ENCODE peak calls at places on chromosomes 13 and 19, in eight cellular contexts. N is ovary; R is HL-60; G is transverse colon; B is endodermal cell; V is CD8-positive, alpha-beta memory T cell; A is uterus; K is tibial nerve. M is an unnamed sample.

GRCh38 chr19:10192922-10193321 is 1.8 kb downstream of the DNMT1 start:
- DNase-seq in A (no peak), G (no peak), K (no peak), B (no peak), R (no peak), V (no peak), N (no peak), M (no peak)

GRCh38 chr13:21071015-21071414 is 9.6 kb upstream of the LATS2 start:
- DNase-seq in R (no peak), V (no peak), K (no peak), A (no peak), N (no peak), G (no peak), B (no peak), M (no peak)

GRCh38 chr13:22014469-22014868 is 343.6 kb downstream of the FGF9 start:
- DNase-seq in G (no peak), V (no peak), R (no peak), B (no peak), N (no peak), K (no peak), A (no peak), M (no peak)

GRCh38 chr19:55341191-55342043 is 1.7 kb downstream of the KMT5C start:
- DNase-seq in R (no peak), V (peak; percentile 22), G (peak; percentile 87), B (peak; percentile 94), A (peak; percentile 72), K (peak; percentile 51), N (peak; percentile 75), M (peak; percentile 71)

GRCh38 chr13:96422002-96422401 is 332.1 kb downstream of the HS6ST3 start:
- DNase-seq in K (no peak), N (no peak), A (no peak), G (no peak), V (no peak), B (no peak), R (no peak), M (no peak)

GRCh38 chr13:84645196-84646071 is 763.2 kb upstream of the SLITRK1 start:
- DNase-seq in K (no peak), R (no peak), N (no peak), A (no peak), V (no peak), B (no peak), G (no peak), M (no peak)

GRCh38 chr19:49579947-49580263 is 451 bp downstream of the NOSIP start:
- DNase-seq in A (no peak), V (no peak), R (no peak), G (no peak), K (no peak), B (no peak), N (no peak), M (no peak)

GRCh38 chr19:7900931-7901330 is 2.7 kb upstream of the MAP2K7 start:
- DNase-seq in V (no peak), B (no peak), A (no peak), N (no peak), G (no peak), R (no peak), K (no peak), M (no peak)

GRCh38 chr19:2047449-2048103 is 3.5 kb downstream of the MKNK2 start:
- DNase-seq in G (peak; percentile 57), A (no peak), K (no peak), V (no peak), R (no peak), N (peak; percentile 67), B (no peak), M (peak; percentile 85)

GRCh38 chr19:813359-814107 is 8.2 kb downstream of the PLPPR3 start:
- DNase-seq in N (no peak), R (no peak), B (peak; percentile 61), K (no peak), V (no peak), G (no peak), A (no peak), M (no peak)

GRCh38 chr13:85653681-85654080 is 145.5 kb downstream of the SLITRK6 start:
- DNase-seq in A (no peak), G (no peak), N (no peak), K (no peak), V (no peak), R (no peak), B (no peak), M (no peak)

GRCh38 chr19:7989071-7989575 is 16.3 kb downstream of the ELAVL1 start:
- DNase-seq in V (no peak), K (no peak), A (no peak), G (no peak), R (no peak), B (peak; percentile 55), N (no peak), M (no peak)

GRCh38 chr19:15475611-15476010 is 3.7 kb downstream of the PGLYRP2 start:
- DNase-seq in R (no peak), V (no peak), A (no peak), K (no peak), B (no peak), G (no peak), N (no peak), M (no peak)

DNA sequence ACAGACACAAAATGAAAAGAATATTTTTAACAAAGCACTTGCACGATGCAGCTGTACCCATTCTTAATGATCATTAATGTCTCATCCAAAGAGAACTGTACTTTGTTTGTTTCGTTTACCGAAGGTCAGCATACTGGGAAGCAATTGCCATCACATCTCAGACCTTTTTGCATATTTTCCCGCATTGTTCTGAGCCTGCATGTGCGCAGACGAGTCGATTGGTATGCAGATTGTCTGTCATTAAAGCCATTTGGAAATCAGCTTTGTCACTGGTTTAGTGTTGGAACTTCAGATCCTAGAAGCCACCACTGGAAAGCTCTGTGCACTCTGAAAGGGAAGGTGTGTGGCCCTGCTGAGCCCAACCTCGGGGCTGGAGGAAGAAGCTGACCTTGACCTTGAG is 15.6 kb downstream of the SPACA7 start:
- DNase-seq in V (no peak), G (no peak), R (peak; percentile 1), A (no peak), K (no peak), B (no peak), N (no peak), M (no peak)
- H3K27me3 ChIP-seq in V (no peaks in the 10 kb centered on the region), G (no peaks in the 10 kb centered on the region), R (peaks cover 4% of the 10 kb centered on the region), A (no peaks in the 10 kb centered on the region), K (no peaks in the 10 kb centered on the region), B (no peaks in the 10 kb centered on the region), N (no peaks in the 10 kb centered on the region), M (no peaks in the 10 kb centered on the region)

GRCh38 chr13:46679369-46680180 is 117.4 kb downstream of the ESD start:
- DNase-seq in V (peak; percentile 47), R (no peak), A (peak; percentile 37), K (no peak), G (peak; percentile 42), N (peak; percentile 50), B (no peak), M (no peak)
- H3K4me3 ChIP-seq in V (peak overlapping the region; percentile 33), R (no peak overlapping the region), A (peak overlapping the region; percentile 30), K (peak overlapping the region; percentile 43), G (peak overlapping the region; percentile 4), N (peak overlapping the region; percentile 24), B (no peak overlapping the region), M (peak overlapping the region; percentile 41)

GRCh38 chr13:30025351-30025750 is 174.9 kb upstream of the UBL3 start:
- DNase-seq in V (no peak), N (no peak), B (no peak), A (no peak), K (no peak), R (no peak), G (no peak), M (no peak)

GRCh38 chr13:30022796-30023195 is 172.4 kb upstream of the UBL3 start:
- DNase-seq in G (no peak), A (no peak), K (no peak), B (no peak), V (no peak), R (no peak), N (no peak), M (no peak)

GRCh38 chr13:30026909-30027308 is 176.5 kb upstream of the UBL3 start:
- DNase-seq in N (no peak), B (no peak), G (no peak), V (no peak), A (no peak), R (no peak), K (no peak), M (no peak)

GRCh38 chr13:30027569-30028455 is 177.4 kb upstream of the UBL3 start:
- DNase-seq in G (no peak), B (no peak), V (no peak), N (no peak), K (no peak), A (no peak), R (no peak), M (no peak)

DNA sequence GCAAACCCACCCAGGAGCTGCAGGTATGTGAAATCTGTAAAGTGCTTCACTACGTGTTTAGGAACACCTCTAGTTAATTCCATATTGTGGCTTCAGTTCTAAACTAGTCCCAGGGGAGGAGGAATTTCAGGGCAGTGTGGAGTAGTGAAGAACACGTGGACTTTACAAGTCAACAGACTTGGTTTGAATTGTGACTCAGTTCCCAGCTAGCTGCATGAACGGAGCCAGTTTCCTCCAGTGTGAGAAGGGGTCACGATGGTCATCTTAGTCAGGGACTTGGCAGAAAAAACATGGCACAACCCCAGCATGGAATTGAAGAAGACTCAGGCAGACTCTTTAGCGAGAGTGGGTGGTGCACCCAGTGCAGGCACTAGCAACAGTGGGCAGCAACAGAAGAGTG is 175.7 kb upstream of the UBL3 start:
- DNase-seq in R (no peak), V (no peak), B (no peak), K (no peak), G (no peak), N (no peak), A (no peak), M (no peak)
- H3K27ac ChIP-seq in R (no peak overlapping the region), V (no peak overlapping the region), B (no peak overlapping the region), K (no peak overlapping the region), G (no peak overlapping the region), N (no peak overlapping the region), A (no peak overlapping the region), M (no peak overlapping the region)

GRCh38 chr13:46129124-46129523 is 24.3 kb upstream of the CPB2 start:
- DNase-seq in N (no peak), B (no peak), R (no peak), V (no peak), K (no peak), G (no peak), A (no peak), M (no peak)

GRCh38 chr13:46127336-46128023 is 22.6 kb upstream of the CPB2 start:
- DNase-seq in B (no peak), V (no peak), N (no peak), G (no peak), R (no peak), A (no peak), K (no peak), M (no peak)

GRCh38 chr13:46132109-46132508 is 27.3 kb upstream of the CPB2 start:
- DNase-seq in G (no peak), V (no peak), B (no peak), K (no peak), A (no peak), R (no peak), N (no peak), M (no peak)

GRCh38 chr13:46131705-46132104 is 26.9 kb upstream of the CPB2 start:
- DNase-seq in V (no peak), A (no peak), R (no peak), B (no peak), N (no peak), G (no peak), K (no peak), M (no peak)

DNA sequence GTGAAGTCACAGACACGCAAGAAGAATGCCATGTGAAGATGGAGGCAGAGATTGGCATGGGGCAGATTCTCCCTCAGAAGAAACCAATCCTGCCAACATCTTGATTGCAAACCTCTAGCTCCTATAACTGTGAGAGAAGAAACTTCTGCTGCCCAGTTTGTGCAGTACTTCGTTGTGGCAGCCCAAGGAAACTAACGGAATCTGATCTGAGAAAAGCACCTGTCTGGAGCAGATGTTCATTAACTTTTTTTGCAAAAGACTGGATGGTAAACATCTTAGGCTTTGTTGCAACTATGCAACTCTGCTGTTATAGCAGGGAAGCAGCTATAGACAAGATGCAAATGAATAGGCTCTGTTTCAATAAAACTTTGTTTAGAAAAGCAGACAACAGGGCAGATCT is 25.1 kb upstream of the CPB2 start:
- DNase-seq in B (no peak), G (no peak), V (no peak), K (no peak), A (no peak), R (no peak), N (no peak), M (no peak)
- H3K27me3 ChIP-seq in B (no peaks in the 10 kb centered on the region), G (no peaks in the 10 kb centered on the region), V (no peaks in the 10 kb centered on the region), K (no peaks in the 10 kb centered on the region), A (no peaks in the 10 kb centered on the region), R (no peaks in the 10 kb centered on the region), N (no peaks in the 10 kb centered on the region), M (no peaks in the 10 kb centered on the region)

M was measured in psoas muscle.